ENCODE peak calls at places on chromosomes 11 and 22, in nine cellular contexts. E is H9, S is chondrocyte, U is K562, L is Peyer's patch, V is fibroblast of pulmonary artery, Z is WERI-Rb-1, T is sigmoid colon, Y is gastrocnemius medialis. D is an unnamed sample.

GRCh38 chr11:65695459-65696241 is 16.4 kb upstream of the KAT5 start:
- DNase-seq in E (no peak), S (no peak), U (no peak), L (no peak), V (peak; percentile 80), Z (no peak), T (no peak), Y (no peak), D (no peak)

GRCh38 chr11:36254739-36255138 is 34.5 kb downstream of the COMMD9 start:
- DNase-seq in E (no peak), S (no peak), U (no peak), L (no peak), V (peak; percentile 36), Z (no peak), T (no peak), Y (no peak), D (no peak)

GRCh38 chr11:27865105-27865504 is 164.8 kb upstream of the BDNF start:
- DNase-seq in E (no peak), S (no peak), U (no peak), L (no peak), V (no peak), Z (no peak), T (no peak), Y (no peak), D (no peak)

GRCh38 chr22:20988573-20989322 is 6.7 kb downstream of the LZTR1 start:
- DNase-seq in E (no peak), S (peak; percentile 87), U (no peak), L (no peak), V (no peak), Z (no peak), T (no peak), Y (no peak), D (no peak)

GRCh38 chr22:40757071-40757470 is 62.1 kb downstream of the SLC25A17 start:
- DNase-seq in E (no peak), S (no peak), U (no peak), L (no peak), V (peak; percentile 22), Z (no peak), T (no peak), Y (no peak), D (no peak)

GRCh38 chr22:35959121-35959800 is 69.4 kb downstream of the RBFOX2 start:
- DNase-seq in E (no peak), S (no peak), U (no peak), L (no peak), V (no peak), Z (no peak), T (no peak), Y (no peak), D (no peak)

GRCh38 chr11:7596975-7597391 is 76.3 kb downstream of the CYB5R2 start:
- DNase-seq in E (no peak), S (no peak), U (no peak), L (no peak), V (no peak), Z (no peak), T (peak; percentile 66), Y (peak; percentile 41), D (no peak)

GRCh38 chr22:23053912-23054530 is 16.3 kb upstream of the GNAZ start:
- DNase-seq in E (peak; percentile 12), S (peak; percentile 58), U (peak; percentile 48), L (peak; percentile 13), V (no peak), Z (no peak), T (no peak), Y (no peak), D (no peak)

GRCh38 chr11:101583180-101584128 is at the start of gene TRPC6:
- DNase-seq in E (peak; percentile 78), S (peak; percentile 85), U (no peak), L (no peak), V (peak; percentile 3), Z (peak; percentile 33), T (peak; percentile 83), Y (no peak), D (peak; percentile 35)

GRCh38 chr11:91261513-91261912 is 963.1 kb upstream of the FAT3 start:
- DNase-seq in E (no peak), S (no peak), U (no peak), L (no peak), V (no peak), Z (no peak), T (no peak), Y (no peak), D (no peak)
- TF ChIP-seq CTCF in E (peak; percentile 67), S (peak; percentile 28), U (no peak), L (no peak), V (no peak), Z (no peak), T (no peak), Y (no peak), D (peak; percentile 31)

GRCh38 chr11:48210052-48210451 is 6.6 kb upstream of the OR4B1 start:
- DNase-seq in E (peak; percentile 29), S (no peak), U (no peak), L (no peak), V (peak; percentile 4), Z (no peak), T (no peak), Y (no peak), D (no peak)
- TF ChIP-seq CTCF in E (peak; percentile 26), S (peak; percentile 23), U (no peak), L (no peak), V (peak; percentile 25), Z (peak; percentile 27), T (no peak), Y (no peak), D (no peak)

DNA sequence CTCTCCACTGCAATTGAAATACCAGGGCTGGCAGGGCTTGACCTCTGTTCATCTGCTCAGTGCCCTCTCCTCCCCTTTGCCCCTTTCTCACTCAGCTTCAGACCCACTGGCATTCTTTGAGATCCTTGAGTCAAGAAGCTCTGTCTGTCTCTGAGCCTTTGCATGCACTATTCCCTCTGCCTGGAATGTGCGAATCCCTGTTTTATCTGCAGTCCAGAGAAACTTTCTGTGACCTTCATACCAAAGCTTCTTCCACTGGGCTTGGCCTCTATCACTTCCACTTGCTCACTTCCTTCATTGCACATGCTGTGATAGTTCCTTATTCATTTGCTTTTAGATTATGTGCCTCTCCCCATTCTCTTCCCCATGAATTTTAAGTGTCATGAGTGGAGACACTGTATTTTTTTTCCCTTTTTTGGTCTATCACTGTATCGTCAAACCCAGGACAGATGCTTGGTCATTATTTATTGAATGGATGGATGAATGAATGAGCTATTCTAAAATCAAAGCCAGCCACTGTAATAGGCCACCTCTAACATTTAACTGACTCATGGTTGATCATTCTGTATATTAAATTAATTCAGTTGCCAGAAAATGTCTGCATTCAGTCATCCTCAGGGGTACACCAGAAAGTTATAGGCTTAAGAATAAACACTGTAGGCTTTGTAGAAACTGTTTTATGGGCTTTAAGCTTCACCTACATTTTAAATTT is 88.7 kb upstream of the TIMP3 start:
- DNase-seq in E (no peak), S (no peak), U (no peak), L (no peak), V (no peak), Z (no peak), T (no peak), Y (no peak), D (no peak)
- TF ChIP-seq CTCF in E (no peak), S (no peak), U (no peak), L (no peak), V (no peak), Z (no peak), T (no peak), Y (no peak), D (no peak)

GRCh38 chr22:29859976-29860766 is 22.1 kb upstream of the ASCC2 start:
- DNase-seq in E (no peak), S (no peak), U (no peak), L (no peak), V (no peak), Z (no peak), T (no peak), Y (no peak), D (no peak)
- TF ChIP-seq CTCF in E (no peak), S (no peak), U (no peak), L (no peak), V (no peak), Z (no peak), T (no peak), Y (no peak), D (no peak)

D was measured in endothelial cell.